ENCODE peak calls at places on chromosomes 16 and 17, in seven cellular contexts. One of them, this sample, is unnamed.

GRCh38 chr16:22099256-22099975 is 7.1 kb downstream of the VWA3A start:
- DNase-seq in A549: no peak
- DNase-seq in tibial nerve: no peak
- DNase-seq in cardiac fibroblast: no peak
- DNase-seq in PC-3: no peak
- DNase-seq in heart left ventricle: no peak
- DNase-seq in thoracic aorta: no peak
- DNase-seq in this sample: no peak

GRCh38 chr17:37417852-37418251 is 11.2 kb downstream of the TADA2A start:
- DNase-seq in A549: no peak
- DNase-seq in tibial nerve: no peak
- DNase-seq in cardiac fibroblast: no peak
- DNase-seq in PC-3: peak
- DNase-seq in heart left ventricle: no peak
- DNase-seq in thoracic aorta: no peak
- DNase-seq in this sample: no peak

GRCh38 chr16:4082474-4083044 is 33.7 kb downstream of the ADCY9 start:
- DNase-seq in A549: no peak
- DNase-seq in tibial nerve: no peak
- DNase-seq in cardiac fibroblast: no peak
- DNase-seq in PC-3: no peak
- DNase-seq in heart left ventricle: no peak
- DNase-seq in thoracic aorta: no peak
- DNase-seq in this sample: no peak

GRCh38 chr16:4868046-4868445 is 20.8 kb downstream of the UBN1 start:
- DNase-seq in A549: no peak
- DNase-seq in tibial nerve: no peak
- DNase-seq in cardiac fibroblast: no peak
- DNase-seq in PC-3: no peak
- DNase-seq in heart left ventricle: no peak
- DNase-seq in thoracic aorta: no peak
- DNase-seq in this sample: no peak

GRCh38 chr16:83772806-83773205 is 35.0 kb upstream of the HSBP1 start:
- DNase-seq in A549: no peak
- DNase-seq in tibial nerve: no peak
- DNase-seq in cardiac fibroblast: no peak
- DNase-seq in PC-3: no peak
- DNase-seq in heart left ventricle: no peak
- DNase-seq in thoracic aorta: no peak
- DNase-seq in this sample: no peak

GRCh38 chr17:55273579-55274370 is 9.0 kb downstream of the HLF start:
- DNase-seq in A549: no peak
- DNase-seq in tibial nerve: no peak
- DNase-seq in cardiac fibroblast: peak
- DNase-seq in PC-3: no peak
- DNase-seq in heart left ventricle: peak
- DNase-seq in thoracic aorta: peak
- DNase-seq in this sample: peak

GRCh38 chr16:20753727-20754126 is 10.1 kb upstream of the ACSM3 start:
- DNase-seq in A549: no peak
- DNase-seq in tibial nerve: no peak
- DNase-seq in cardiac fibroblast: no peak
- DNase-seq in PC-3: no peak
- DNase-seq in heart left ventricle: no peak
- DNase-seq in thoracic aorta: no peak
- DNase-seq in this sample: no peak

GRCh38 chr16:30491744-30492308 is 19.3 kb downstream of the ITGAL start:
- DNase-seq in A549: peak
- DNase-seq in tibial nerve: no peak
- DNase-seq in cardiac fibroblast: peak
- DNase-seq in PC-3: peak
- DNase-seq in heart left ventricle: peak
- DNase-seq in thoracic aorta: no peak
- DNase-seq in this sample: peak

GRCh38 chr17:67258836-67259468 is 14.0 kb upstream of the HELZ start:
- DNase-seq in A549: no peak
- DNase-seq in tibial nerve: no peak
- DNase-seq in cardiac fibroblast: no peak
- DNase-seq in PC-3: no peak
- DNase-seq in heart left ventricle: no peak
- DNase-seq in thoracic aorta: no peak
- DNase-seq in this sample: no peak

GRCh38 chr17:57114085-57114673 is 29.1 kb downstream of the AKAP1 start:
- DNase-seq in A549: peak
- DNase-seq in tibial nerve: no peak
- DNase-seq in cardiac fibroblast: no peak
- DNase-seq in PC-3: peak
- DNase-seq in heart left ventricle: no peak
- DNase-seq in thoracic aorta: no peak
- DNase-seq in this sample: peak

GRCh38 chr17:75681289-75681688 is 14.2 kb downstream of the SAP30BP start:
- DNase-seq in A549: no peak
- DNase-seq in tibial nerve: no peak
- DNase-seq in cardiac fibroblast: peak
- DNase-seq in PC-3: peak
- DNase-seq in heart left ventricle: no peak
- DNase-seq in thoracic aorta: no peak
- DNase-seq in this sample: peak

GRCh38 chr16:53515259-53515658 is 12.2 kb upstream of the AKTIP start:
- DNase-seq in A549: no peak
- DNase-seq in tibial nerve: no peak
- DNase-seq in cardiac fibroblast: peak
- DNase-seq in PC-3: no peak
- DNase-seq in heart left ventricle: peak
- DNase-seq in thoracic aorta: no peak
- DNase-seq in this sample: no peak

GRCh38 chr17:59761385-59762021 is 54.0 kb downstream of the VMP1 start:
- DNase-seq in A549: no peak
- DNase-seq in tibial nerve: no peak
- DNase-seq in cardiac fibroblast: peak
- DNase-seq in PC-3: no peak
- DNase-seq in heart left ventricle: no peak
- DNase-seq in thoracic aorta: no peak
- DNase-seq in this sample: peak

GRCh38 chr16:88965826-88966480 is 11.1 kb downstream of the CBFA2T3 start:
- DNase-seq in A549: no peak
- DNase-seq in tibial nerve: no peak
- DNase-seq in cardiac fibroblast: no peak
- DNase-seq in PC-3: no peak
- DNase-seq in heart left ventricle: no peak
- DNase-seq in thoracic aorta: no peak
- DNase-seq in this sample: no peak

GRCh38 chr16:88969361-88969831 is 7.6 kb downstream of the CBFA2T3 start:
- DNase-seq in A549: no peak
- DNase-seq in tibial nerve: no peak
- DNase-seq in cardiac fibroblast: no peak
- DNase-seq in PC-3: no peak
- DNase-seq in heart left ventricle: no peak
- DNase-seq in thoracic aorta: no peak
- DNase-seq in this sample: no peak

GRCh38 chr16:88968589-88969280 is 8.3 kb downstream of the CBFA2T3 start:
- DNase-seq in A549: no peak
- DNase-seq in tibial nerve: no peak
- DNase-seq in cardiac fibroblast: no peak
- DNase-seq in PC-3: no peak
- DNase-seq in heart left ventricle: no peak
- DNase-seq in thoracic aorta: no peak
- DNase-seq in this sample: no peak

GRCh38 chr16:88966986-88967799 is 9.8 kb downstream of the CBFA2T3 start:
- DNase-seq in A549: no peak
- DNase-seq in tibial nerve: no peak
- DNase-seq in cardiac fibroblast: no peak
- DNase-seq in PC-3: no peak
- DNase-seq in heart left ventricle: no peak
- DNase-seq in thoracic aorta: no peak
- DNase-seq in this sample: no peak

GRCh38 chr16:88967800-88968588 is 9.0 kb downstream of the CBFA2T3 start:
- DNase-seq in A549: no peak
- DNase-seq in tibial nerve: no peak
- DNase-seq in cardiac fibroblast: no peak
- DNase-seq in PC-3: no peak
- DNase-seq in heart left ventricle: no peak
- DNase-seq in thoracic aorta: no peak
- DNase-seq in this sample: no peak
- H3K4me3 ChIP-seq in A549: no peak
- H3K4me3 ChIP-seq in tibial nerve: no peak
- H3K4me3 ChIP-seq in cardiac fibroblast: no peak
- H3K4me3 ChIP-seq in PC-3: no peak
- H3K4me3 ChIP-seq in heart left ventricle: no peak
- H3K4me3 ChIP-seq in thoracic aorta: peak
- H3K4me3 ChIP-seq in this sample: no peak

GRCh38 chr17:41103896-41104295 is 1.3 kb upstream of the KRTAP4-9 start:
- DNase-seq in A549: no peak
- DNase-seq in tibial nerve: no peak
- DNase-seq in cardiac fibroblast: no peak
- DNase-seq in PC-3: peak
- DNase-seq in heart left ventricle: no peak
- DNase-seq in thoracic aorta: no peak
- DNase-seq in this sample: no peak

GRCh38 chr17:41111151-41111885 is 6.1 kb downstream of the KRTAP4-9 start:
- DNase-seq in A549: no peak
- DNase-seq in tibial nerve: no peak
- DNase-seq in cardiac fibroblast: no peak
- DNase-seq in PC-3: no peak
- DNase-seq in heart left ventricle: no peak
- DNase-seq in thoracic aorta: no peak
- DNase-seq in this sample: no peak

GRCh38 chr17:41107941-41108445 is 2.8 kb downstream of the KRTAP4-9 start:
- DNase-seq in A549: no peak
- DNase-seq in tibial nerve: no peak
- DNase-seq in cardiac fibroblast: no peak
- DNase-seq in PC-3: no peak
- DNase-seq in heart left ventricle: no peak
- DNase-seq in thoracic aorta: no peak
- DNase-seq in this sample: peak
- TF ChIP-seq CTCF in A549: no peak
- TF ChIP-seq CTCF in tibial nerve: no peak
- TF ChIP-seq CTCF in cardiac fibroblast: no peak
- TF ChIP-seq CTCF in PC-3: no peak
- TF ChIP-seq CTCF in heart left ventricle: no peak
- TF ChIP-seq CTCF in thoracic aorta: no peak
- TF ChIP-seq CTCF in this sample: no peak

DNA sequence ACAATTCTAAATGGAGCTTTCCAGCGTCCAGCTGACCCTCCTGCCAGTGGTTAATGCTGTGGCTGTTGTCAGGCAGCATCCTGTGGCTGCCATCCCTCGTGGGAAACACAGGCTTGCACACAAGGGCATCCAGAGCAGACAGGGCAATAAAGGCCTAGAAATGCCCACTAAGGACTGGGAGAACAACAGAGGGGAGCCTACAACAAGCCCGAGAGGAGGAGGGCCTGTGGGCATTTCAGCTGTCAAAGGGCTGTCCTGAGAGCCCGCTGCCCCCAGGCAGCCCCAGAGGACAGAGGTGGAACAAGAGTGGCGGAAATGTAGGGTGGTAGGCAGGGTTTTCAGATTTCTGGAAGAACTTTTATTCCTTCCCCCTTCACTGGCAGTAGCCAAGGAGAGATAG is 81.1 kb downstream of the TNRC6C start:
- DNase-seq in A549: no peak
- DNase-seq in tibial nerve: no peak
- DNase-seq in cardiac fibroblast: no peak
- DNase-seq in PC-3: no peak
- DNase-seq in heart left ventricle: no peak
- DNase-seq in thoracic aorta: no peak
- DNase-seq in this sample: no peak
- H3K4me3 ChIP-seq in A549: no peak
- H3K4me3 ChIP-seq in tibial nerve: no peak
- H3K4me3 ChIP-seq in cardiac fibroblast: no peak
- H3K4me3 ChIP-seq in PC-3: no peak
- H3K4me3 ChIP-seq in heart left ventricle: no peak
- H3K4me3 ChIP-seq in thoracic aorta: no peak
- H3K4me3 ChIP-seq in this sample: no peak

DNA sequence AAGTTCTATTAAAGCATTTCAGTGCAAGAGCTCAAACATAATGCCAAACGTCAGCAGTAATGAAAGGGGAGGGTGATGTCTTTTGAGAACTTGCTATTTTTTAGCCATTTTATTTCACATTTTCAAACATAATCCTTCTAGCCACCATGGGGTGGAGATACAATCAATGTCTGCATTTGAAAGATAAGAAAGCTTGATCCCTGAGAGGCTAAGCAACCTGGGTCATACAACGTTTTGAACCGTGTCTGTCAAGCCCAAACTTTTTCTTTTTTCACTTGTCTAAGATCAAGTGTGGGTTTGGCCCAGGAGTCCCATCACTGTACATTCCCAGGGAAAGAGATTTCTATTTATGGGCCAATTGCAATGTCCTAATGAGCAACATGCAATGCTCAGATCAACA is 331.1 kb downstream of the SLC39A11 start:
- DNase-seq in A549: no peak
- DNase-seq in tibial nerve: no peak
- DNase-seq in cardiac fibroblast: no peak
- DNase-seq in PC-3: no peak
- DNase-seq in heart left ventricle: no peak
- DNase-seq in thoracic aorta: no peak
- DNase-seq in this sample: no peak
- TF ChIP-seq CTCF in A549: no peak
- TF ChIP-seq CTCF in tibial nerve: no peak
- TF ChIP-seq CTCF in cardiac fibroblast: no peak
- TF ChIP-seq CTCF in PC-3: no peak
- TF ChIP-seq CTCF in heart left ventricle: no peak
- TF ChIP-seq CTCF in thoracic aorta: no peak
- TF ChIP-seq CTCF in this sample: no peak

DNA sequence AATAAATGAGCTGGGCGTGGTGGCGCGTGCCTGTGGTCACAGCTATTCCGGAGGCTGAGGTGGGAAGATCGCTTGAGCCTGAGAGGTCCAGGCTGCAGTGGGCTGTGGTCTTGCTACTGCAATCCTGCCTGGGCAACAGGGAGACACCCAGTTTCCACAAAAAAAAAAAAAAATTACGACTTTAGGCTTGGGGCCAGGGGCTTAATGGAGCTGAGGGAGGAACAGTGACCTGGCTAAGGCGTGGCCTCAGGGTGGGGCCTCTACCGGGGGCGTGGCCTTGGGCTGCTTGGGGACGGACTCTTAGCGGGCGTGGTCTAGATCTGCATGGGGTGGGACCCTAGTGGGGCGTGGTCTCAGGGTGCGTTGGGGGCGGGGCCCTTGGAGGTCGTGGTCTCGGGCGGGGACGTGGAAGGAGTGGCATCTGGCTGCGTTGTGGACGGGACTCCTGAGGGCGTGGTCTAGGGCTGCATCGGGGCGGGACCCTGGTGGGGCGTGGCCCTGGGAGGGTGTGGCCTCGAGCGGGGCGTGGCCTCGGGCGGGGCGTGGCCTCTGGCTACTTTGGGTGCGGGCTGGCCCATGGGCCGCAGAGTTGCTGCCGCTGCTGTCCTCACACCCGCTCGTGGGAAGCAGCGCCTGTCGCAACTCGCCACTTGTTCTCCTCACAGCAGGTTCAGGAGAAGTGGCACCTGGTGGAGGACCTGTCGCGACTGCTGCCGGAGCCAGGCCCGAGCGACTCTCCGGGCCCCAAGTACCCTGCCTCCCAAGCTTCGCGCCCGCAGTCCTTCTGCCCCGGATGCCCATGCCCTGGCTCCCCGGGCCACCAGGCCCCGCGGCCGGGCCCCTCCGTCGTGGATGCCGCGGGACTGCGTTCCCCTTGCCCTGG is 5.8 kb upstream of the C17orf99 start:
- DNase-seq in A549: peak
- DNase-seq in tibial nerve: peak
- DNase-seq in cardiac fibroblast: peak
- DNase-seq in PC-3: peak
- DNase-seq in heart left ventricle: peak
- DNase-seq in thoracic aorta: peak
- DNase-seq in this sample: peak
- H3K4me3 ChIP-seq in A549: peak
- H3K4me3 ChIP-seq in tibial nerve: no peak
- H3K4me3 ChIP-seq in cardiac fibroblast: no peak
- H3K4me3 ChIP-seq in PC-3: peak
- H3K4me3 ChIP-seq in heart left ventricle: no peak
- H3K4me3 ChIP-seq in thoracic aorta: no peak
- H3K4me3 ChIP-seq in this sample: no peak

This sample was measured in fibroblast of the aortic adventitia.